ENCODE peak calls at places on chromosomes 5 and 9, in four cellular contexts. Q is KG1, P is B cell, I is AG10803. V is an unnamed sample.

GRCh38 chr5:120817044-120817985 is 353.2 kb downstream of the PRR16 start:
- DNase-seq in Q (no peak), P (no peak), I (peak; percentile 17), V (no peak)

GRCh38 chr5:102910240-102911226 is 155.4 kb downstream of the PAM start:
- DNase-seq in Q (no peak), P (no peak), I (peak; percentile 54), V (no peak)

GRCh38 chr5:56481998-56482698 is 249.0 kb upstream of the ANKRD55 start:
- DNase-seq in Q (no peak), P (peak; percentile 74), I (no peak), V (peak; percentile 31)

GRCh38 chr5:154395407-154396106 is 50.2 kb upstream of the SAP30L start:
- DNase-seq in Q (no peak), P (no peak), I (no peak), V (no peak)

GRCh38 chr5:124234022-124234899 is 512.2 kb downstream of the ZNF608 start:
- DNase-seq in Q (no peak), P (no peak), I (no peak), V (peak; percentile 56)

GRCh38 chr5:139962445-139962844 is 80.7 kb downstream of the NRG2 start:
- DNase-seq in Q (no peak), P (no peak), I (no peak), V (no peak)

GRCh38 chr9:15837079-15837679 is 284.3 kb downstream of the CCDC171 start:
- DNase-seq in Q (peak; percentile 57), P (peak; percentile 15), I (peak; percentile 54), V (peak; percentile 31)

GRCh38 chr9:136808075-136808780 is 480 bp downstream of the RABL6 start:
- DNase-seq in Q (no peak), P (peak; percentile 81), I (no peak), V (no peak)

GRCh38 chr9:128103589-128103962 is 24.0 kb downstream of the PTGES2 start:
- DNase-seq in Q (no peak), P (no peak), I (no peak), V (no peak)

GRCh38 chr9:122857810-122858209 is 29.4 kb upstream of the PDCL start:
- DNase-seq in Q (no peak), P (no peak), I (no peak), V (no peak)

GRCh38 chr5:160260881-160261815 is 31.8 kb downstream of the FABP6 start:
- DNase-seq in Q (no peak), P (no peak), I (no peak), V (no peak)

GRCh38 chr9:129182625-129183494 is 4.8 kb upstream of the IER5L start:
- DNase-seq in Q (no peak), P (no peak), I (no peak), V (no peak)

GRCh38 chr5:176530406-176530982 is 6.7 kb downstream of the RNF44 start:
- DNase-seq in Q (no peak), P (peak; percentile 50), I (no peak), V (no peak)

GRCh38 chr5:178322736-178323540 is 90.3 kb upstream of the PHYKPL start:
- DNase-seq in Q (no peak), P (no peak), I (no peak), V (no peak)

GRCh38 chr9:89330513-89330912 is 12.2 kb downstream of the SECISBP2 start:
- DNase-seq in Q (no peak), P (no peak), I (no peak), V (no peak)

GRCh38 chr9:92614123-92614510 is 55.8 kb downstream of the IPPK start:
- DNase-seq in Q (no peak), P (no peak), I (no peak), V (no peak)

GRCh38 chr5:6632931-6633468 is at the start of the genes NSUN2 and SRD5A1:
- DNase-seq in Q (peak; percentile 83), P (peak; percentile 100), I (peak; percentile 89), V (peak; percentile 93)

GRCh38 chr9:124776952-124777645 is at the start of gene OLFML2A:
- DNase-seq in Q (no peak), P (peak; percentile 81), I (no peak), V (no peak)

GRCh38 chr9:107425110-107426025 is 64.2 kb downstream of the KLF4 start:
- DNase-seq in Q (peak; percentile 24), P (peak; percentile 53), I (peak; percentile 67), V (peak; percentile 27)

GRCh38 chr5:142896325-142897007 is 126.3 kb downstream of the ARHGAP26 start:
- DNase-seq in Q (no peak), P (no peak), I (no peak), V (no peak)

GRCh38 chr5:51829226-51829625 is 446.0 kb downstream of the ISL1 start:
- DNase-seq in Q (no peak), P (no peak), I (no peak), V (no peak)

GRCh38 chr9:114372971-114373591 is 14.7 kb downstream of the AKNA start:
- DNase-seq in Q (peak; percentile 86), P (peak; percentile 89), I (no peak), V (peak; percentile 65)

GRCh38 chr5:115325291-115326019 is 29.0 kb upstream of the CCDC112 start:
- DNase-seq in Q (no peak), P (no peak), I (no peak), V (no peak)

GRCh38 chr5:15914603-15915002 is 265.0 kb downstream of the MARCHF11 start:
- DNase-seq in Q (no peak), P (no peak), I (peak; percentile 63), V (no peak)

GRCh38 chr5:151642472-151643140 is 44.1 kb downstream of the SPARC start:
- DNase-seq in Q (no peak), P (no peak), I (no peak), V (no peak)

GRCh38 chr9:136840877-136841645 is 1.2 kb upstream of the AJM1 start:
- DNase-seq in Q (no peak), P (no peak), I (peak; percentile 59), V (peak; percentile 88)

GRCh38 chr5:51391175-51391574 is 7.9 kb downstream of the ISL1 start:
- DNase-seq in Q (no peak), P (no peak), I (no peak), V (no peak)

GRCh38 chr5:142432369-142432863 is 107.6 kb upstream of the SPRY4 start:
- DNase-seq in Q (no peak), P (peak; percentile 31), I (no peak), V (no peak)

GRCh38 chr9:37324261-37324683 is 98.2 kb upstream of the GRHPR start:
- DNase-seq in Q (no peak), P (peak; percentile 34), I (no peak), V (peak; percentile 10)

GRCh38 chr9:109705515-109705914 is 74.5 kb upstream of the PALM2AKAP2 start:
- DNase-seq in Q (no peak), P (no peak), I (peak; percentile 56), V (no peak)

GRCh38 chr5:14869286-14870164 is 2.1 kb downstream of the ANKH start:
- DNase-seq in Q (no peak), P (no peak), I (no peak), V (peak; percentile 34)

GRCh38 chr5:107486489-107486888 is 184.2 kb downstream of the EFNA5 start:
- DNase-seq in Q (no peak), P (no peak), I (no peak), V (no peak)

GRCh38 chr9:98191615-98192502 is 578 bp downstream of the CORO2A start:
- DNase-seq in Q (no peak), P (peak; percentile 60), I (no peak), V (no peak)

GRCh38 chr5:122515709-122516431 is 203.8 kb downstream of the SNCAIP start:
- DNase-seq in Q (no peak), P (peak; percentile 59), I (peak; percentile 79), V (peak; percentile 33)

GRCh38 chr5:55450050-55450765 is 84.6 kb downstream of the PLPP1 start:
- DNase-seq in Q (no peak), P (no peak), I (peak; percentile 59), V (no peak)

GRCh38 chr9:80049096-80049495 is 477.3 kb downstream of the TLE4 start:
- DNase-seq in Q (no peak), P (no peak), I (no peak), V (no peak)

GRCh38 chr5:79617539-79617938 is 5.3 kb downstream of the TENT2 start:
- DNase-seq in Q (no peak), P (no peak), I (no peak), V (no peak)

V was measured in globus pallidus.